ENCODE peak calls at places on chromosomes 13 and 19, in six cellular contexts. R is left ventricle myocardium inferior, B is GM12865, Q is right atrium auricular region, Y is coronary artery, E is brain microvascular endothelial cell. I is an unnamed sample.

GRCh38 chr19:47020132-47020805 is 632 bp downstream of the NPAS1 start:
- DNase-seq in Y (no peak), B (no peak), Q (no peak), E (no peak), R (no peak), I (no peak)

GRCh38 chr19:4391701-4392543 is 8.4 kb downstream of the SH3GL1 start:
- DNase-seq in E (no peak), Q (no peak), R (peak), B (no peak), Y (no peak), I (no peak)

GRCh38 chr19:35644987-35645679 is 3.0 kb upstream of the COX6B1 start:
- DNase-seq in B (peak), Y (peak), Q (peak), E (peak), R (peak), I (no peak)

GRCh38 chr19:6767357-6768235 is at the start of gene SH2D3A:
- DNase-seq in R (peak), E (peak), Y (no peak), B (peak), Q (no peak), I (no peak)

GRCh38 chr19:4585556-4585955 is 26.1 kb upstream of the SEMA6B start:
- DNase-seq in Y (no peak), Q (no peak), B (no peak), E (no peak), R (no peak), I (no peak)

GRCh38 chr13:85616275-85616674 is 182.9 kb downstream of the SLITRK6 start:
- DNase-seq in Y (no peak), R (no peak), B (no peak), E (no peak), Q (no peak), I (no peak)

GRCh38 chr19:28314771-28315170 is 898.2 kb downstream of the UQCRFS1 start:
- DNase-seq in E (no peak), Q (no peak), Y (no peak), R (no peak), B (no peak), I (no peak)

GRCh38 chr13:78610381-78610883 is 7.1 kb upstream of the POU4F1 start:
- DNase-seq in E (no peak), R (no peak), Q (no peak), Y (no peak), B (no peak), I (peak)

GRCh38 chr13:48730971-48731658 is 77.4 kb downstream of the CYSLTR2 start:
- DNase-seq in Y (no peak), R (no peak), B (no peak), Q (no peak), E (peak), I (no peak)

GRCh38 chr19:7636691-7637373 is at the start of gene STXBP2:
- DNase-seq in B (peak), R (peak), Q (no peak), Y (no peak), E (no peak), I (no peak)

GRCh38 chr19:42629191-42629590 is 34.5 kb upstream of the CEACAM8 start:
- DNase-seq in Y (no peak), Q (no peak), B (no peak), E (no peak), R (no peak), I (no peak)

GRCh38 chr19:46635920-46636761 is at the start of gene GNG8:
- DNase-seq in E (no peak), R (no peak), B (no peak), Y (no peak), Q (no peak), I (no peak)

GRCh38 chr19:41218615-41219507 is at the start of gene AXL:
- DNase-seq in Q (peak), E (peak), B (no peak), Y (peak), R (peak), I (no peak)

GRCh38 chr19:30920238-30920637 is 429.0 kb downstream of the TSHZ3 start:
- DNase-seq in Y (no peak), E (no peak), Q (no peak), R (no peak), B (no peak), I (no peak)

GRCh38 chr13:98897706-98898105 is 80.2 kb downstream of the DOCK9 start:
- DNase-seq in E (no peak), Y (no peak), Q (no peak), B (no peak), R (no peak), I (no peak)

GRCh38 chr13:27264181-27264580 is 6.4 kb upstream of the RASL11A start:
- DNase-seq in E (peak), Q (no peak), Y (no peak), R (no peak), B (no peak), I (peak)

GRCh38 chr19:48896191-48896720 is 2.3 kb downstream of the TULP2 start:
- DNase-seq in B (peak), Y (no peak), E (no peak), R (peak), Q (peak), I (no peak)

GRCh38 chr19:42250666-42251531 is 4.0 kb downstream of the ERF start:
- DNase-seq in B (no peak), E (no peak), Q (peak), Y (peak), R (peak), I (no peak)

GRCh38 chr19:49497047-49497789 is 984 bp downstream of the RPS11 start:
- DNase-seq in E (peak), R (peak), B (peak), Q (no peak), Y (no peak), I (no peak)

GRCh38 chr19:40921005-40921897 is 39.2 kb upstream of the CYP2A7 start:
- DNase-seq in Q (no peak), E (no peak), R (no peak), B (no peak), Y (no peak), I (no peak)

GRCh38 chr13:95552539-95553270 is at the start of gene CLDN10:
- DNase-seq in B (no peak), Q (no peak), R (no peak), E (no peak), Y (no peak), I (no peak)

GRCh38 chr19:55488986-55489710 is 912 bp downstream of the SSC5D start:
- DNase-seq in Y (no peak), E (no peak), Q (no peak), B (no peak), R (no peak), I (no peak)

GRCh38 chr13:51262501-51263211 is 40.5 kb downstream of the FAM124A start:
- DNase-seq in R (no peak), B (peak), Y (no peak), E (no peak), Q (no peak), I (no peak)

GRCh38 chr19:5947435-5947834 is 30.5 kb downstream of the RANBP3 start:
- DNase-seq in R (peak), B (no peak), Q (peak), E (peak), Y (no peak), I (no peak)

GRCh38 chr13:51760592-51760991 is 43.4 kb downstream of the DHRS12 start:
- DNase-seq in R (no peak), Q (no peak), E (no peak), Y (no peak), B (no peak), I (no peak)

GRCh38 chr19:8512115-8512967 is 1.6 kb downstream of the ZNF414 start:
- DNase-seq in Q (no peak), Y (no peak), B (peak), E (no peak), R (no peak), I (no peak)

GRCh38 chr19:43765109-43765876 is 10.5 kb upstream of the SMG9 start:
- DNase-seq in Y (no peak), E (peak), B (peak), Q (peak), R (no peak), I (peak)

GRCh38 chr19:16886305-16886880 is 2.4 kb upstream of the F2RL3 start:
- DNase-seq in Y (no peak), Q (peak), E (peak), R (peak), B (peak), I (no peak)

GRCh38 chr19:51439021-51439465 is 19.2 kb downstream of the SIGLEC8 start:
- DNase-seq in B (peak), E (no peak), Y (no peak), R (no peak), Q (no peak), I (no peak)

GRCh38 chr13:64377606-64378005 is 2852.5 kb downstream of the PCDH9 start:
- DNase-seq in Q (no peak), E (no peak), B (no peak), R (no peak), Y (no peak), I (no peak)

GRCh38 chr13:28117689-28118377 is 17.5 kb upstream of the FLT3 start:
- DNase-seq in R (peak), Y (no peak), B (no peak), Q (peak), E (no peak), I (no peak)

GRCh38 chr19:3642987-3643386 is 16.4 kb upstream of the CACTIN start:
- DNase-seq in R (no peak), Q (no peak), E (no peak), B (peak), Y (no peak), I (no peak)

GRCh38 chr13:38636756-38637155 is 50.1 kb upstream of the FREM2 start:
- DNase-seq in Q (no peak), R (no peak), E (no peak), Y (no peak), B (no peak), I (no peak)

GRCh38 chr13:62113145-62113544 is 697.5 kb upstream of the PCDH20 start:
- DNase-seq in R (no peak), B (no peak), Q (no peak), E (no peak), Y (no peak), I (no peak)

GRCh38 chr13:28047784-28048388 is 52.5 kb downstream of the FLT3 start:
- DNase-seq in Q (no peak), Y (no peak), E (peak), R (no peak), B (peak), I (no peak)

GRCh38 chr19:21314676-21315075 is 14.5 kb downstream of the ZNF708 start:
- DNase-seq in B (no peak), R (no peak), Y (no peak), E (no peak), Q (no peak), I (no peak)

GRCh38 chr13:25928941-25929505 is 122.8 kb downstream of the SHISA2 start:
- DNase-seq in Y (no peak), B (no peak), R (no peak), Q (no peak), E (peak), I (no peak)

GRCh38 chr13:29454931-29455481 is 140.5 kb downstream of the SLC7A1 start:
- DNase-seq in E (no peak), B (peak), Y (no peak), R (no peak), Q (no peak), I (no peak)

GRCh38 chr13:102402292-102402691 is 444 bp upstream of the FGF14 start:
- DNase-seq in Q (peak), Y (no peak), R (peak), B (no peak), E (no peak), I (no peak)

GRCh38 chr13:111559612-111560423 is 239.4 kb downstream of the TEX29 start:
- DNase-seq in Y (peak), E (no peak), R (no peak), B (no peak), Q (no peak), I (no peak)

GRCh38 chr13:34748561-34748960 is 193.5 kb upstream of the NBEA start:
- DNase-seq in Q (no peak), R (no peak), E (no peak), B (no peak), Y (no peak), I (no peak)

GRCh38 chr13:34751044-34751443 is 191.0 kb upstream of the NBEA start:
- DNase-seq in Q (no peak), Y (no peak), R (no peak), E (no peak), B (peak), I (no peak)

GRCh38 chr13:34749046-34749445 is 193.0 kb upstream of the NBEA start:
- DNase-seq in B (no peak), Q (no peak), E (no peak), R (no peak), Y (no peak), I (no peak)

GRCh38 chr13:34751492-34751891 is 190.6 kb upstream of the NBEA start:
- DNase-seq in B (peak), E (no peak), Q (no peak), R (no peak), Y (no peak), I (no peak)

DNA sequence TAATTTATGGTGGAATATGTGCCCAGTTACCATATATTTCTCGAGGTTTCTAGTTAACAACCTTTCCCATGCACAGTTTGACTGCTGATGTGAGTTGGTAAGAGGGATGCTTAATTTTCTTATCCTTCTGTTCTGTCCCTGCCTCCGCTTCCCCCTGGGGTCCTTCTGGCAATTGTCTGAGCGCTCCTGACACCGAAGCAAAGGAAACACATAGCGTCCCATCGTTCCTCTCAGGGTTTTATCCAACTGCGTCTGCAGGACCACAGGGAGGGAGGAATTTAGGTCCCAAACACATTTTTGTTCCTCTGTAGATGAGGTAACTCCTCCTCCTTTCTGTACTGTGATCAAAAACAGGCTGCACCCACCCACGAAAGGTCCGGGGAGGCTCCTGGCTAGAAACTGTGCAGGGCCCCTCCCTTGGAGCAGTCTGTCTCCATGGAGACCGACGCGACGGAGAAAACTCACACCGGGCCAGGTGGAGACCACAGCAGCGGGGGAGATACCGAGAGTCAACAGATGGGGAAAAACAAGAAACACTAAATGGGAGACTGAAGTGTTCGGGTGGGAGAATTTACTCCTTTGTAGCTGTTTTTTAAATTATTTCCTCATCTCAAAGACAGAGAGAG is 191.9 kb upstream of the NBEA start:
- DNase-seq in B (peak), R (peak), Q (peak), Y (no peak), E (no peak), I (no peak)
- H3K4me3 ChIP-seq in B (no peak), R (peak), Q (peak), Y (peak), E (peak), I (no peak)

DNA sequence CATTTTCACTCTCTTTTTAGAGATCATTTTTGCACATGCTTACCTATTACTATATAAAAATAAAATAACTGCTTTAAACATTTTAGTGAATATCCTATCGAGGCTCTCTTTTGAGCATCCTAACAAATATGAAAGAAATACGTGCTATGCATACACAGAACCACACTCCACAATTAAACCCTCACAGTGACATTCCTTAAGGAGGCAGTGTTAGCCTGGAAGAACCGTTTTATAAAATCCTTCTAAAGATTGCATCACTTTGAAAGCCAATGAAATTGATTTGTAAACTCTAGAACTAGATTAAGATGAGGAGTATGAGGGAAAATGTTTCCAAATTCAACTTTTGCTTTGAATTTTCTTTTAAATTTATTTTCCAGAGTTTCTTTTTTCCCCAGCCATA is 11.1 kb upstream of the ENOX1 start:
- DNase-seq in B (no peak), Y (no peak), Q (no peak), R (no peak), E (no peak), I (no peak)
- H3K4me3 ChIP-seq in B (no peak), Y (no peak), Q (no peak), R (no peak), E (no peak), I (no peak)

GRCh38 chr13:41428155-41428554 is 29.2 kb upstream of the RGCC start:
- DNase-seq in E (no peak), R (no peak), B (no peak), Q (no peak), Y (no peak), I (no peak)
- H3K4me3 ChIP-seq in E (peak), R (peak), B (no peak), Q (no peak), Y (peak), I (no peak)

DNA sequence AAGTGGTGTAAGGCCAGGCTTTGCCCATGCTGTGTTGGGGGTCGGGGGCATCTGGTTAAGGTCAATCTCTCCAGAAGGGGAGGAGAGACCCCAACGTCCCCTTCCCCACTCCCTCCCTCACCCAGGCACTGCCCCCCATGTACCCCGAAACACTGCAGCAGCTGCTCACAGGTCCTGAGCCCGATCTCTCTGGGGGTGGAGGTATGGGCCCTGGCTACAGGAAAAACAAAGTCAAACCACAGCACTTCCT is 10.2 kb downstream of the CAPN12 start:
- DNase-seq in Y (no peak), Q (no peak), R (no peak), E (no peak), B (no peak), I (no peak)
- H3K4me3 ChIP-seq in Y (no peak), Q (no peak), R (no peak), E (no peak), B (peak), I (no peak)

DNA sequence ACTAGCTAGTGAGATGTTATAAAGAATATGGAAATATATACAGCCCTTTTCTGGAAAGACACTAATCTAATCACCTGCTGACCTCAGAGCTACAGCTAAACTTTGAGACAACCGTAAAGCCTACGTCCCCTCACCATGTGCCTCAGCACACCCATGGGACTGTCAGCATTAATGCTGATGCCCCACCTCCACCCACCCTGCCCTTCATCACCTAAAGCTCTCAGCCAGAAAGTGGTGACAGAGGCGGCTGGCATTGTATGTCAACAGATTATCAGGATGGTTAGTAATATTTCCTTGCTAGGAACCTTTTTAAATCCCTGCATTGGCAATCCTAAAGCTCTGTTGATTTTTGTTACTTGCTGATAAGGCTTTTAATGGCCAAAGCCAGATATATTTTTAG is 1177.9 kb downstream of the DIAPH3 start:
- DNase-seq in Y (no peak), E (no peak), B (no peak), Q (no peak), R (no peak), I (no peak)
- H3K4me3 ChIP-seq in Y (no peak), E (no peak), B (no peak), Q (no peak), R (no peak), I (no peak)

DNA sequence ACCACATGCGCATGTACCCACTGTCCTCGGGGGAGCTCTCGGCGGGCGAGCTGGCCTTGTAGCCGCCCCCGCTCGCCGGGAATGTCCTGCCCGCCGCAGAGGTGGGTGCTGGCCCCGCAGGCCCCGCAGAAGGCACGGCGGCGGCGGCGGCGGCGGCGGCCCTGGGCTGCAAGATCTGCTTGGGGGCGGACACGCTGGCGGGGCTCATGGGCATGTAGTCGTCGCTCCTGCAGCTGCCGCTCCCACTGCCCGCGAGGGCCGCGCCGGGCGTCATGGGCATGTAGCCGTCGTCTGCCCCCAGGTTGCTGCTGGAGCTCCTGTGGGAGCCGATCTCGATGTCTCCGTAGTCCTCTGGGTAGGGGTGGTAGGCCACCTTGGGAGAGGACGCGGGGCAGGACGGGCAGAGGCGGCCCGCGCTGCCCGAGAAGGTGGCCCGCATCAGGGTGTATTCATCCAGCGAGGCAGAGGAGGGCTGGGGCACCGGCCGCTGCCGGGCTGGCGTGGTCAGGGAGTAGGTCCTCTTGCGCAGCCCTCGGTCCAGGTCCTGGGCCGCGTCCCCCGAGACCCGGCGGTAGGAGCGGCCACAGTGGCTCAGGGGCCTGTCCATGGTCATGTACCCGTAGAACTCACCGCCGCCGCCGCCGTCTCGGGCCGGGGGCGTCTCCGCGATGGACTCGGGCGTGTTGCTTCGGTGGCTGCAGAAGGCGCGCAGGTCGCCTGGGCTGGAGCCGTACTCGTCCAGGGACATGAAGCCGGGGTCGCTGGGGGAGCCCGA is 2.4 kb downstream of the IRS2 start:
- DNase-seq in E (no peak), R (no peak), Q (no peak), B (no peak), Y (peak), I (no peak)
- H3K4me3 ChIP-seq in E (peak), R (peak), Q (peak), B (no peak), Y (peak), I (peak)

GRCh38 chr19:2040647-2041435 is 10.2 kb downstream of the MKNK2 start:
- DNase-seq in B (peak), R (no peak), Q (no peak), E (no peak), Y (no peak), I (no peak)

GRCh38 chr19:2042485-2043268 is 8.4 kb downstream of the MKNK2 start:
- DNase-seq in Q (no peak), R (no peak), B (peak), E (no peak), Y (no peak), I (no peak)

GRCh38 chr19:2043269-2043641 is 7.8 kb downstream of the MKNK2 start:
- DNase-seq in R (no peak), Y (no peak), E (no peak), B (peak), Q (no peak), I (no peak)

GRCh38 chr19:2041436-2041685 is 9.7 kb downstream of the MKNK2 start:
- DNase-seq in E (no peak), Y (no peak), Q (no peak), B (no peak), R (no peak), I (no peak)

GRCh38 chr19:2041686-2042484 is 9.2 kb downstream of the MKNK2 start:
- DNase-seq in Q (peak), B (peak), E (peak), R (peak), Y (peak), I (no peak)
- H3K4me3 ChIP-seq in Q (peak), B (peak), E (peak), R (peak), Y (peak), I (peak)

I was measured in AG04450.